ENCODE peak calls at places on chromosome 18, in eight cellular contexts. One of them, this sample, is unnamed. For H3K27me3, the result is how much of the 10 kb centered on the place peaks cover.

GRCh38 chr18:22110482-22110924 is 58.9 kb upstream of the GATA6 start:
- DNase-seq in gastrocnemius medialis: no peak
- DNase-seq in uterus: no peak
- DNase-seq in lower lobe of right lung: no peak
- DNase-seq in pancreas: no peak
- DNase-seq in psoas muscle: no peak
- DNase-seq in adrenal gland: no peak
- DNase-seq in brain microvascular endothelial cell: no peak
- DNase-seq in this sample: no peak

GRCh38 chr18:29147944-29148343 is 971.0 kb upstream of the CDH2 start:
- DNase-seq in gastrocnemius medialis: no peak
- DNase-seq in uterus: no peak
- DNase-seq in lower lobe of right lung: no peak
- DNase-seq in pancreas: no peak
- DNase-seq in psoas muscle: no peak
- DNase-seq in adrenal gland: no peak
- DNase-seq in brain microvascular endothelial cell: peak
- DNase-seq in this sample: no peak

GRCh38 chr18:40012931-40013609 is 1942.0 kb upstream of the PIK3C3 start:
- DNase-seq in gastrocnemius medialis: no peak
- DNase-seq in uterus: no peak
- DNase-seq in lower lobe of right lung: no peak
- DNase-seq in pancreas: no peak
- DNase-seq in psoas muscle: no peak
- DNase-seq in adrenal gland: no peak
- DNase-seq in brain microvascular endothelial cell: no peak
- DNase-seq in this sample: no peak

GRCh38 chr18:4455113-4455811 is at the start of gene DLGAP1:
- DNase-seq in gastrocnemius medialis: peak
- DNase-seq in uterus: no peak
- DNase-seq in lower lobe of right lung: peak
- DNase-seq in pancreas: peak
- DNase-seq in psoas muscle: peak
- DNase-seq in adrenal gland: peak
- DNase-seq in brain microvascular endothelial cell: peak
- DNase-seq in this sample: peak

GRCh38 chr18:48548404-48548771 is 9.6 kb downstream of the CTIF start:
- DNase-seq in gastrocnemius medialis: peak
- DNase-seq in uterus: no peak
- DNase-seq in lower lobe of right lung: no peak
- DNase-seq in pancreas: no peak
- DNase-seq in psoas muscle: peak
- DNase-seq in adrenal gland: peak
- DNase-seq in brain microvascular endothelial cell: no peak
- DNase-seq in this sample: no peak

GRCh38 chr18:49055196-49055595 is 104.4 kb upstream of the SMAD7 start:
- DNase-seq in gastrocnemius medialis: no peak
- DNase-seq in uterus: no peak
- DNase-seq in lower lobe of right lung: no peak
- DNase-seq in pancreas: no peak
- DNase-seq in psoas muscle: no peak
- DNase-seq in adrenal gland: no peak
- DNase-seq in brain microvascular endothelial cell: no peak
- DNase-seq in this sample: no peak

GRCh38 chr18:79195716-79196683 is 126.8 kb downstream of the ATP9B start:
- DNase-seq in gastrocnemius medialis: no peak
- DNase-seq in uterus: no peak
- DNase-seq in lower lobe of right lung: no peak
- DNase-seq in pancreas: no peak
- DNase-seq in psoas muscle: no peak
- DNase-seq in adrenal gland: no peak
- DNase-seq in brain microvascular endothelial cell: no peak
- DNase-seq in this sample: no peak

GRCh38 chr18:902179-902718 is 2.4 kb upstream of the ADCYAP1 start:
- DNase-seq in gastrocnemius medialis: no peak
- DNase-seq in uterus: no peak
- DNase-seq in lower lobe of right lung: no peak
- DNase-seq in pancreas: no peak
- DNase-seq in psoas muscle: no peak
- DNase-seq in adrenal gland: no peak
- DNase-seq in brain microvascular endothelial cell: no peak
- DNase-seq in this sample: no peak

GRCh38 chr18:59140287-59140885 is 702 bp downstream of the SEC11C start:
- DNase-seq in gastrocnemius medialis: no peak
- DNase-seq in uterus: no peak
- DNase-seq in lower lobe of right lung: no peak
- DNase-seq in pancreas: no peak
- DNase-seq in psoas muscle: no peak
- DNase-seq in adrenal gland: peak
- DNase-seq in brain microvascular endothelial cell: peak
- DNase-seq in this sample: peak

GRCh38 chr18:13791181-13791580 is 32.8 kb upstream of the MC5R start:
- DNase-seq in gastrocnemius medialis: no peak
- DNase-seq in uterus: no peak
- DNase-seq in lower lobe of right lung: no peak
- DNase-seq in pancreas: no peak
- DNase-seq in psoas muscle: no peak
- DNase-seq in adrenal gland: no peak
- DNase-seq in brain microvascular endothelial cell: no peak
- DNase-seq in this sample: no peak

GRCh38 chr18:46946656-46947282 is 29.4 kb downstream of the KATNAL2 start:
- DNase-seq in gastrocnemius medialis: peak
- DNase-seq in uterus: peak
- DNase-seq in lower lobe of right lung: peak
- DNase-seq in pancreas: peak
- DNase-seq in psoas muscle: peak
- DNase-seq in adrenal gland: peak
- DNase-seq in brain microvascular endothelial cell: peak
- DNase-seq in this sample: peak

GRCh38 chr18:62715829-62716678 is 713 bp downstream of the PHLPP1 start:
- DNase-seq in gastrocnemius medialis: peak
- DNase-seq in uterus: peak
- DNase-seq in lower lobe of right lung: peak
- DNase-seq in pancreas: peak
- DNase-seq in psoas muscle: peak
- DNase-seq in adrenal gland: peak
- DNase-seq in brain microvascular endothelial cell: peak
- DNase-seq in this sample: no peak

GRCh38 chr18:61901334-61901986 is 8.7 kb upstream of the RNF152 start:
- DNase-seq in gastrocnemius medialis: no peak
- DNase-seq in uterus: peak
- DNase-seq in lower lobe of right lung: no peak
- DNase-seq in pancreas: no peak
- DNase-seq in psoas muscle: no peak
- DNase-seq in adrenal gland: peak
- DNase-seq in brain microvascular endothelial cell: no peak
- DNase-seq in this sample: peak

GRCh38 chr18:73199151-73199550 is 331.4 kb upstream of the NETO1 start:
- DNase-seq in gastrocnemius medialis: no peak
- DNase-seq in uterus: no peak
- DNase-seq in lower lobe of right lung: no peak
- DNase-seq in pancreas: no peak
- DNase-seq in psoas muscle: no peak
- DNase-seq in adrenal gland: no peak
- DNase-seq in brain microvascular endothelial cell: no peak
- DNase-seq in this sample: no peak

GRCh38 chr18:61602836-61603235 is 269.6 kb downstream of the CDH20 start:
- DNase-seq in gastrocnemius medialis: no peak
- DNase-seq in uterus: no peak
- DNase-seq in lower lobe of right lung: no peak
- DNase-seq in pancreas: no peak
- DNase-seq in psoas muscle: no peak
- DNase-seq in adrenal gland: no peak
- DNase-seq in brain microvascular endothelial cell: peak
- DNase-seq in this sample: no peak

GRCh38 chr18:40926679-40927078 is 1028.4 kb upstream of the PIK3C3 start:
- DNase-seq in gastrocnemius medialis: no peak
- DNase-seq in uterus: no peak
- DNase-seq in lower lobe of right lung: no peak
- DNase-seq in pancreas: no peak
- DNase-seq in psoas muscle: no peak
- DNase-seq in adrenal gland: no peak
- DNase-seq in brain microvascular endothelial cell: no peak
- DNase-seq in this sample: no peak

GRCh38 chr18:22165049-22165602 is 4.3 kb upstream of the GATA6 start:
- DNase-seq in gastrocnemius medialis: no peak
- DNase-seq in uterus: no peak
- DNase-seq in lower lobe of right lung: no peak
- DNase-seq in pancreas: peak
- DNase-seq in psoas muscle: no peak
- DNase-seq in adrenal gland: no peak
- DNase-seq in brain microvascular endothelial cell: no peak
- DNase-seq in this sample: no peak

GRCh38 chr18:46625069-46625468 is 32.0 kb downstream of the LOXHD1 start:
- DNase-seq in gastrocnemius medialis: no peak
- DNase-seq in uterus: no peak
- DNase-seq in lower lobe of right lung: no peak
- DNase-seq in pancreas: no peak
- DNase-seq in psoas muscle: no peak
- DNase-seq in adrenal gland: no peak
- DNase-seq in brain microvascular endothelial cell: no peak
- DNase-seq in this sample: no peak

GRCh38 chr18:42310956-42311355 is 355.9 kb downstream of the PIK3C3 start:
- DNase-seq in gastrocnemius medialis: peak
- DNase-seq in uterus: no peak
- DNase-seq in lower lobe of right lung: no peak
- DNase-seq in pancreas: no peak
- DNase-seq in psoas muscle: peak
- DNase-seq in adrenal gland: no peak
- DNase-seq in brain microvascular endothelial cell: peak
- DNase-seq in this sample: no peak

GRCh38 chr18:44265437-44265836 is 415.3 kb upstream of the SETBP1 start:
- DNase-seq in gastrocnemius medialis: no peak
- DNase-seq in uterus: no peak
- DNase-seq in lower lobe of right lung: no peak
- DNase-seq in pancreas: no peak
- DNase-seq in psoas muscle: no peak
- DNase-seq in adrenal gland: no peak
- DNase-seq in brain microvascular endothelial cell: no peak
- DNase-seq in this sample: no peak

GRCh38 chr18:9741821-9742541 is 33.9 kb downstream of the RAB31 start:
- DNase-seq in gastrocnemius medialis: no peak
- DNase-seq in uterus: no peak
- DNase-seq in lower lobe of right lung: no peak
- DNase-seq in pancreas: no peak
- DNase-seq in psoas muscle: peak
- DNase-seq in adrenal gland: peak
- DNase-seq in brain microvascular endothelial cell: peak
- DNase-seq in this sample: no peak

GRCh38 chr18:35085450-35086032 is 44.3 kb downstream of the MAPRE2 start:
- DNase-seq in gastrocnemius medialis: no peak
- DNase-seq in uterus: no peak
- DNase-seq in lower lobe of right lung: no peak
- DNase-seq in pancreas: no peak
- DNase-seq in psoas muscle: no peak
- DNase-seq in adrenal gland: no peak
- DNase-seq in brain microvascular endothelial cell: no peak
- DNase-seq in this sample: no peak

GRCh38 chr18:35389095-35389618 is 12.0 kb upstream of the ZNF396 start:
- DNase-seq in gastrocnemius medialis: no peak
- DNase-seq in uterus: no peak
- DNase-seq in lower lobe of right lung: no peak
- DNase-seq in pancreas: no peak
- DNase-seq in psoas muscle: no peak
- DNase-seq in adrenal gland: no peak
- DNase-seq in brain microvascular endothelial cell: peak
- DNase-seq in this sample: no peak

GRCh38 chr18:27073404-27073830 is 111.7 kb downstream of the CHST9 start:
- DNase-seq in gastrocnemius medialis: no peak
- DNase-seq in uterus: no peak
- DNase-seq in lower lobe of right lung: no peak
- DNase-seq in pancreas: no peak
- DNase-seq in psoas muscle: no peak
- DNase-seq in adrenal gland: no peak
- DNase-seq in brain microvascular endothelial cell: no peak
- DNase-seq in this sample: no peak

GRCh38 chr18:53790817-53791216 is 433.7 kb downstream of the MBD2 start:
- DNase-seq in gastrocnemius medialis: no peak
- DNase-seq in uterus: no peak
- DNase-seq in lower lobe of right lung: no peak
- DNase-seq in pancreas: no peak
- DNase-seq in psoas muscle: no peak
- DNase-seq in adrenal gland: no peak
- DNase-seq in brain microvascular endothelial cell: no peak
- DNase-seq in this sample: no peak

GRCh38 chr18:50310080-50310479 is 22.6 kb upstream of the CXXC1 start:
- DNase-seq in gastrocnemius medialis: no peak
- DNase-seq in uterus: no peak
- DNase-seq in lower lobe of right lung: no peak
- DNase-seq in pancreas: no peak
- DNase-seq in psoas muscle: no peak
- DNase-seq in adrenal gland: no peak
- DNase-seq in brain microvascular endothelial cell: no peak
- DNase-seq in this sample: no peak
- H3K27me3 ChIP-seq in gastrocnemius medialis: under half
- H3K27me3 ChIP-seq in uterus: under half
- H3K27me3 ChIP-seq in lower lobe of right lung: under half
- H3K27me3 ChIP-seq in pancreas: under half
- H3K27me3 ChIP-seq in psoas muscle: under half
- H3K27me3 ChIP-seq in adrenal gland: under half
- H3K27me3 ChIP-seq in brain microvascular endothelial cell: under half
- H3K27me3 ChIP-seq in this sample: under half

GRCh38 chr18:24121625-24122024 is 17.2 kb upstream of the CABYR start:
- DNase-seq in gastrocnemius medialis: no peak
- DNase-seq in uterus: no peak
- DNase-seq in lower lobe of right lung: no peak
- DNase-seq in pancreas: no peak
- DNase-seq in psoas muscle: no peak
- DNase-seq in adrenal gland: no peak
- DNase-seq in brain microvascular endothelial cell: no peak
- DNase-seq in this sample: no peak
- TF ChIP-seq CTCF in gastrocnemius medialis: no peak
- TF ChIP-seq CTCF in uterus: no peak
- TF ChIP-seq CTCF in lower lobe of right lung: no peak
- TF ChIP-seq CTCF in pancreas: no peak
- TF ChIP-seq CTCF in psoas muscle: no peak
- TF ChIP-seq CTCF in adrenal gland: no peak
- TF ChIP-seq CTCF in brain microvascular endothelial cell: no peak
- TF ChIP-seq CTCF in this sample: no peak

GRCh38 chr18:76759056-76759455 is 63.3 kb upstream of the ZNF236 start:
- DNase-seq in gastrocnemius medialis: no peak
- DNase-seq in uterus: no peak
- DNase-seq in lower lobe of right lung: no peak
- DNase-seq in pancreas: no peak
- DNase-seq in psoas muscle: no peak
- DNase-seq in adrenal gland: no peak
- DNase-seq in brain microvascular endothelial cell: no peak
- DNase-seq in this sample: no peak
- H3K27me3 ChIP-seq in gastrocnemius medialis: under half
- H3K27me3 ChIP-seq in uterus: under half
- H3K27me3 ChIP-seq in lower lobe of right lung: under half
- H3K27me3 ChIP-seq in pancreas: under half
- H3K27me3 ChIP-seq in psoas muscle: under half
- H3K27me3 ChIP-seq in adrenal gland: under half
- H3K27me3 ChIP-seq in brain microvascular endothelial cell: under half
- H3K27me3 ChIP-seq in this sample: under half

DNA sequence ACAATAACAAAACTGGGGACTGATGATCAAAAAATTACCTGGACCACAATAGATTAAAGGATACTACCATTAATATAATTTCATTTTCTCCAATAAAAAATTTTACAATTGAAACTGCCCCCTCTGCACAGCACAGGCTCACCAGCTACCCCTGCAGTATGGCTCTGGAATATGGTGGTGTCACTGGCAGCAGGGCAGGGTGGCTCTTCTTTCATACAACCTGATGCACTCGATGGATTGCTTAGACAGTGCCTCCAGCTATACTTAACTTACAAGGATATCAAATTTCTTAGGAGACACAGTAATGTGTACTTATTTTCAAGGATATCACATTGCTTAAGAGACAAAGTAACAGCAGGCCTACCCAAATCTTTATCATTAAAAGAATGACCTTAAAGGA is 124.0 kb downstream of the PRELID3A start:
- DNase-seq in gastrocnemius medialis: no peak
- DNase-seq in uterus: no peak
- DNase-seq in lower lobe of right lung: no peak
- DNase-seq in pancreas: no peak
- DNase-seq in psoas muscle: no peak
- DNase-seq in adrenal gland: no peak
- DNase-seq in brain microvascular endothelial cell: no peak
- DNase-seq in this sample: no peak
- TF ChIP-seq CTCF in gastrocnemius medialis: no peak
- TF ChIP-seq CTCF in uterus: no peak
- TF ChIP-seq CTCF in lower lobe of right lung: no peak
- TF ChIP-seq CTCF in pancreas: no peak
- TF ChIP-seq CTCF in psoas muscle: no peak
- TF ChIP-seq CTCF in adrenal gland: no peak
- TF ChIP-seq CTCF in brain microvascular endothelial cell: peak
- TF ChIP-seq CTCF in this sample: no peak